ENCODE peak calls at places on chromosomes 11 and 22, in seven cellular contexts. J is gastrocnemius medialis, D is germinal center, C is LHCN-M2, I is BE2C, A is amygdala, P is endothelial cell. O is an unnamed sample.

GRCh38 chr22:32684822-32685187 is 116.7 kb upstream of the TIMP3 start:
- DNase-seq in J (no peak), D (no peak), C (no peak), I (no peak), A (no peak), P (no peak), O (no peak)

GRCh38 chr22:23563111-23563510 is 17.0 kb downstream of the IGLL1 start:
- DNase-seq in J (no peak), D (no peak), C (no peak), I (no peak), A (no peak), P (no peak), O (no peak)

GRCh38 chr11:115488945-115489344 is 15.3 kb downstream of the CADM1 start:
- DNase-seq in J (no peak), D (no peak), C (no peak), I (no peak), A (no peak), P (no peak), O (no peak)

GRCh38 chr11:123055132-123055924 is 6.6 kb downstream of the HSPA8 start:
- DNase-seq in J (no peak), D (no peak), C (no peak), I (no peak), A (no peak), P (no peak), O (no peak)

GRCh38 chr11:67056640-67057409 is at the start of gene RHOD:
- DNase-seq in J (no peak), D (peak; percentile 62), C (no peak), I (no peak), A (no peak), P (peak; percentile 59), O (peak; percentile 62)

GRCh38 chr11:8501838-8502237 is 92.2 kb downstream of the STK33 start:
- DNase-seq in J (no peak), D (no peak), C (no peak), I (no peak), A (no peak), P (no peak), O (no peak)

GRCh38 chr22:36958366-36958765 is 44.9 kb downstream of the CSF2RB start:
- DNase-seq in J (no peak), D (no peak), C (no peak), I (no peak), A (no peak), P (no peak), O (no peak)

GRCh38 chr11:96303067-96303466 is 39.9 kb downstream of the MAML2 start:
- DNase-seq in J (no peak), D (no peak), C (peak; percentile 86), I (no peak), A (no peak), P (no peak), O (no peak)

GRCh38 chr11:87421422-87421821 is 383.7 kb downstream of the TMEM135 start:
- DNase-seq in J (no peak), D (peak; percentile 45), C (peak; percentile 73), I (peak; percentile 44), A (peak; percentile 9), P (peak; percentile 64), O (peak; percentile 38)

GRCh38 chr11:12186683-12187082 is 76.3 kb downstream of the MICAL2 start:
- DNase-seq in J (no peak), D (no peak), C (no peak), I (no peak), A (no peak), P (no peak), O (no peak)

GRCh38 chr22:42811510-42811909 is 45.6 kb downstream of the ARFGAP3 start:
- DNase-seq in J (no peak), D (no peak), C (no peak), I (no peak), A (no peak), P (no peak), O (no peak)

GRCh38 chr11:118406599-118407166 is 5.3 kb downstream of the ATP5MG start:
- DNase-seq in J (no peak), D (peak; percentile 63), C (peak; percentile 83), I (no peak), A (no peak), P (no peak), O (no peak)

GRCh38 chr11:68825603-68826002 is 16.1 kb downstream of the CPT1A start:
- DNase-seq in J (no peak), D (no peak), C (no peak), I (no peak), A (no peak), P (no peak), O (no peak)

O was measured in GM13977.